ENCODE peak calls at places on chromosome 5, in ten cellular contexts. I, H, D, A, E, W, M, N, J and L are unnamed samples.

GRCh38 chr5:8633706-8634105 is 764.8 kb downstream of the MTRR start:
- DNase-seq in I (no peak), H (no peak), D (no peak), A (no peak), E (no peak), W (no peak), M (no peak), N (no peak), J (peak), L (peak)

GRCh38 chr5:74428275-74428674 is 212.3 kb downstream of the ENC1 start:
- DNase-seq in I (no peak), H (no peak), D (no peak), A (no peak), E (no peak), W (no peak), M (no peak), N (no peak), J (no peak), L (no peak)

GRCh38 chr5:170861855-170862766 is at the start of gene RANBP17:
- DNase-seq in I (peak), H (no peak), D (peak), A (peak), E (no peak), W (no peak), M (no peak), N (peak), J (peak), L (peak)

GRCh38 chr5:25544652-25545249 is 900.0 kb upstream of the CDH10 start:
- DNase-seq in I (peak), H (no peak), D (peak), A (no peak), E (no peak), W (peak), M (no peak), N (peak), J (peak), L (peak)

GRCh38 chr5:103360475-103360874 is 101.9 kb downstream of the MACIR start:
- DNase-seq in I (no peak), H (no peak), D (no peak), A (no peak), E (no peak), W (no peak), M (no peak), N (no peak), J (peak), L (no peak)

GRCh38 chr5:5473224-5473623 is 50.7 kb downstream of the ICE1 start:
- DNase-seq in I (no peak), H (no peak), D (no peak), A (no peak), E (no peak), W (no peak), M (no peak), N (peak), J (peak), L (no peak)

GRCh38 chr5:26054594-26054993 is 983.8 kb downstream of the CDH9 start:
- DNase-seq in I (no peak), H (no peak), D (no peak), A (no peak), E (no peak), W (no peak), M (no peak), N (no peak), J (no peak), L (no peak)

GRCh38 chr5:8730194-8730593 is 815.7 kb downstream of the SEMA5A start:
- DNase-seq in I (no peak), H (no peak), D (no peak), A (no peak), E (no peak), W (no peak), M (no peak), N (peak), J (peak), L (peak)

GRCh38 chr5:154446183-154447073 is 631 bp downstream of the SAP30L start:
- DNase-seq in I (peak), H (peak), D (peak), A (peak), E (peak), W (peak), M (no peak), N (peak), J (peak), L (no peak)

GRCh38 chr5:132498152-132498551 is 7.6 kb upstream of the IRF1 start:
- DNase-seq in I (no peak), H (no peak), D (no peak), A (peak), E (no peak), W (no peak), M (no peak), N (peak), J (peak), L (peak)

GRCh38 chr5:78706825-78707224 is 58.3 kb upstream of the LHFPL2 start:
- DNase-seq in I (no peak), H (no peak), D (no peak), A (no peak), E (no peak), W (no peak), M (no peak), N (no peak), J (no peak), L (no peak)

GRCh38 chr5:83576341-83576740 is 104.8 kb downstream of the VCAN start:
- DNase-seq in I (no peak), H (no peak), D (no peak), A (no peak), E (no peak), W (no peak), M (no peak), N (no peak), J (no peak), L (no peak)

GRCh38 chr5:2587189-2588031 is 164.1 kb downstream of the IRX2 start:
- DNase-seq in I (no peak), H (no peak), D (no peak), A (no peak), E (no peak), W (no peak), M (no peak), N (no peak), J (no peak), L (no peak)

GRCh38 chr5:144712090-144712489 is 541.4 kb downstream of the KCTD16 start:
- DNase-seq in I (no peak), H (no peak), D (no peak), A (no peak), E (no peak), W (no peak), M (no peak), N (no peak), J (no peak), L (no peak)

GRCh38 chr5:107248065-107248695 is 422.6 kb downstream of the EFNA5 start:
- DNase-seq in I (peak), H (peak), D (peak), A (peak), E (peak), W (no peak), M (no peak), N (peak), J (peak), L (peak)

GRCh38 chr5:151651997-151652645 is 34.6 kb downstream of the SPARC start:
- DNase-seq in I (peak), H (peak), D (peak), A (peak), E (peak), W (peak), M (no peak), N (peak), J (peak), L (peak)

GRCh38 chr5:109329296-109330252 is 80.2 kb downstream of the PJA2 start:
- DNase-seq in I (no peak), H (no peak), D (no peak), A (no peak), E (no peak), W (no peak), M (no peak), N (peak), J (peak), L (no peak)

GRCh38 chr5:112529525-112529924 is 110.4 kb upstream of the EPB41L4A start:
- DNase-seq in I (no peak), H (no peak), D (no peak), A (no peak), E (no peak), W (peak), M (no peak), N (no peak), J (peak), L (no peak)

GRCh38 chr5:167820266-167820988 is 471.0 kb upstream of the WWC1 start:
- DNase-seq in I (no peak), H (no peak), D (no peak), A (no peak), E (no peak), W (no peak), M (no peak), N (peak), J (peak), L (no peak)

GRCh38 chr5:118592678-118593328 is 395.5 kb downstream of the DTWD2 start:
- DNase-seq in I (no peak), H (no peak), D (no peak), A (no peak), E (no peak), W (peak), M (no peak), N (no peak), J (no peak), L (no peak)

GRCh38 chr5:115470921-115471320 is 73.7 kb downstream of the FEM1C start:
- DNase-seq in I (no peak), H (no peak), D (no peak), A (no peak), E (no peak), W (no peak), M (no peak), N (no peak), J (peak), L (no peak)

GRCh38 chr5:127398508-127398907 is 107.9 kb downstream of the MEGF10 start:
- DNase-seq in I (no peak), H (no peak), D (no peak), A (no peak), E (no peak), W (no peak), M (no peak), N (no peak), J (no peak), L (no peak)

GRCh38 chr5:151812757-151813309 is 41.1 kb downstream of the G3BP1 start:
- DNase-seq in I (no peak), H (no peak), D (no peak), A (no peak), E (no peak), W (no peak), M (no peak), N (no peak), J (peak), L (no peak)